ENCODE peak calls at places on chromosomes 4 and X, in seven cellular contexts. N is HT1080; U is AG04450; R is myocyte; L is activated CD4-positive, CD25-positive, alpha-beta regulatory T cell treated with anti-CD3 and anti-CD28 coated beads, Interleukin-2, amount 50 U/mL, for 72 hours; Y is aorta; J is NT2/D1. X is an unnamed sample.

GRCh38 chrX:111615227-111615626 is 65.7 kb upstream of the ALG13 start:
- DNase-seq in N (no peak), U (no peak), R (no peak), L (no peak), Y (no peak), J (no peak), X (no peak)

GRCh38 chrX:132467029-132467428 is 21.8 kb downstream of the MBNL3 start:
- DNase-seq in N (no peak), U (no peak), R (no peak), L (no peak), Y (no peak), J (no peak), X (no peak)

GRCh38 chr4:130808492-130808891 is 1712.5 kb downstream of the C4orf33 start:
- DNase-seq in N (peak; percentile 20), U (no peak), R (no peak), L (no peak), Y (no peak), J (no peak), X (no peak)

GRCh38 chr4:94826206-94826605 is 68.5 kb downstream of the BMPR1B start:
- DNase-seq in N (peak; percentile 11), U (no peak), R (no peak), L (no peak), Y (no peak), J (no peak), X (no peak)

GRCh38 chr4:89837385-89837995 is 529 bp upstream of the SNCA start:
- DNase-seq in N (no peak), U (no peak), R (no peak), L (peak; percentile 32), Y (no peak), J (peak; percentile 8), X (peak; percentile 2)

GRCh38 chr4:149781150-149781549 is 34.5 kb downstream of the IQCM start:
- DNase-seq in N (peak; percentile 59), U (peak; percentile 41), R (no peak), L (no peak), Y (no peak), J (no peak), X (peak; percentile 56)

GRCh38 chrX:48940404-48940955 is 16.9 kb downstream of the OTUD5 start:
- DNase-seq in N (no peak), U (no peak), R (peak; percentile 34), L (no peak), Y (peak; percentile 1), J (no peak), X (no peak)

GRCh38 chr4:83473966-83474365 is 10.9 kb downstream of the ABRAXAS1 start:
- DNase-seq in N (no peak), U (no peak), R (peak; percentile 40), L (no peak), Y (no peak), J (no peak), X (no peak)

GRCh38 chr4:25307596-25307995 is 5.0 kb upstream of the ZCCHC4 start:
- DNase-seq in N (no peak), U (no peak), R (no peak), L (no peak), Y (no peak), J (no peak), X (no peak)